ENCODE peak calls at places on chromosomes 3 and 15, in eight cellular contexts. One of them, this sample, is unnamed.
A peak's percentile ranks its signal among the peaks of the same experiment; 100 is the strongest.

GRCh38 chr3:10466186-10466585 is 39.2 kb downstream of the ATP2B2 start:
- DNase-seq in vagina: no peak
- DNase-seq in Daoy: no peak
- DNase-seq in AG09319: no peak
- DNase-seq in NCI-H1092: no peak
- DNase-seq in HEK293T: no peak
- DNase-seq in T47D: no peak
- DNase-seq in mesothelial cell of epicardium: no peak
- DNase-seq in this sample: no peak

GRCh38 chr3:141840737-141841544 is 35.5 kb upstream of the ATP1B3 start:
- DNase-seq in vagina: no peak
- DNase-seq in Daoy: peak; percentile 72
- DNase-seq in AG09319: no peak
- DNase-seq in NCI-H1092: no peak
- DNase-seq in HEK293T: no peak
- DNase-seq in T47D: no peak
- DNase-seq in mesothelial cell of epicardium: no peak
- DNase-seq in this sample: no peak

GRCh38 chr3:50502584-50503423 is 630 bp downstream of the CACNA2D2 start:
- DNase-seq in vagina: no peak
- DNase-seq in Daoy: no peak
- DNase-seq in AG09319: no peak
- DNase-seq in NCI-H1092: no peak
- DNase-seq in HEK293T: peak; percentile 49
- DNase-seq in T47D: no peak
- DNase-seq in mesothelial cell of epicardium: no peak
- DNase-seq in this sample: no peak

GRCh38 chr3:141401584-141402475 is 33.5 kb downstream of the ZBTB38 start:
- DNase-seq in vagina: no peak
- DNase-seq in Daoy: peak; percentile 56
- DNase-seq in AG09319: no peak
- DNase-seq in NCI-H1092: no peak
- DNase-seq in HEK293T: peak; percentile 58
- DNase-seq in T47D: peak; percentile 55
- DNase-seq in mesothelial cell of epicardium: no peak
- DNase-seq in this sample: peak; percentile 42

GRCh38 chr3:154795582-154795981 is 284.5 kb upstream of the MME start:
- DNase-seq in vagina: no peak
- DNase-seq in Daoy: no peak
- DNase-seq in AG09319: no peak
- DNase-seq in NCI-H1092: no peak
- DNase-seq in HEK293T: no peak
- DNase-seq in T47D: no peak
- DNase-seq in mesothelial cell of epicardium: no peak
- DNase-seq in this sample: no peak

GRCh38 chr15:74402873-74403589 is 30.7 kb downstream of the SEMA7A start:
- DNase-seq in vagina: no peak
- DNase-seq in Daoy: no peak
- DNase-seq in AG09319: no peak
- DNase-seq in NCI-H1092: no peak
- DNase-seq in HEK293T: no peak
- DNase-seq in T47D: no peak
- DNase-seq in mesothelial cell of epicardium: no peak
- DNase-seq in this sample: peak; percentile 51

GRCh38 chr3:179324270-179324754 is 1.5 kb downstream of the ZNF639 start:
- DNase-seq in vagina: no peak
- DNase-seq in Daoy: peak; percentile 15
- DNase-seq in AG09319: no peak
- DNase-seq in NCI-H1092: no peak
- DNase-seq in HEK293T: no peak
- DNase-seq in T47D: peak; percentile 29
- DNase-seq in mesothelial cell of epicardium: no peak
- DNase-seq in this sample: no peak

GRCh38 chr3:73086071-73086494 is 24.6 kb downstream of the EBLN2 start:
- DNase-seq in vagina: no peak
- DNase-seq in Daoy: peak; percentile 27
- DNase-seq in AG09319: no peak
- DNase-seq in NCI-H1092: no peak
- DNase-seq in HEK293T: peak; percentile 51
- DNase-seq in T47D: peak; percentile 47
- DNase-seq in mesothelial cell of epicardium: no peak
- DNase-seq in this sample: peak; percentile 14

GRCh38 chr15:70447927-70448698 is 315.2 kb downstream of the UACA start:
- DNase-seq in vagina: no peak
- DNase-seq in Daoy: no peak
- DNase-seq in AG09319: no peak
- DNase-seq in NCI-H1092: no peak
- DNase-seq in HEK293T: no peak
- DNase-seq in T47D: no peak
- DNase-seq in mesothelial cell of epicardium: peak; percentile 49
- DNase-seq in this sample: no peak

GRCh38 chr3:133283958-133284807 is 115.7 kb upstream of the BFSP2 start:
- DNase-seq in vagina: no peak
- DNase-seq in Daoy: no peak
- DNase-seq in AG09319: no peak
- DNase-seq in NCI-H1092: no peak
- DNase-seq in HEK293T: no peak
- DNase-seq in T47D: peak; percentile 9
- DNase-seq in mesothelial cell of epicardium: no peak
- DNase-seq in this sample: no peak

GRCh38 chr15:38253448-38253847 is 812 bp downstream of the SPRED1 start:
- DNase-seq in vagina: no peak
- DNase-seq in Daoy: peak; percentile 65
- DNase-seq in AG09319: no peak
- DNase-seq in NCI-H1092: no peak
- DNase-seq in HEK293T: no peak
- DNase-seq in T47D: peak; percentile 16
- DNase-seq in mesothelial cell of epicardium: no peak
- DNase-seq in this sample: no peak

GRCh38 chr3:134342269-134342668 is 32.0 kb downstream of the AMOTL2 start:
- DNase-seq in vagina: no peak
- DNase-seq in Daoy: no peak
- DNase-seq in AG09319: no peak
- DNase-seq in NCI-H1092: no peak
- DNase-seq in HEK293T: no peak
- DNase-seq in T47D: no peak
- DNase-seq in mesothelial cell of epicardium: no peak
- DNase-seq in this sample: no peak

GRCh38 chr3:106824856-106825255 is 552.4 kb upstream of the CCDC54 start:
- DNase-seq in vagina: no peak
- DNase-seq in Daoy: peak; percentile 52
- DNase-seq in AG09319: no peak
- DNase-seq in NCI-H1092: no peak
- DNase-seq in HEK293T: peak; percentile 12
- DNase-seq in T47D: peak; percentile 70
- DNase-seq in mesothelial cell of epicardium: no peak
- DNase-seq in this sample: no peak

GRCh38 chr3:66110840-66111239 is 72.1 kb upstream of the MAGI1 start:
- DNase-seq in vagina: no peak
- DNase-seq in Daoy: peak; percentile 17
- DNase-seq in AG09319: no peak
- DNase-seq in NCI-H1092: no peak
- DNase-seq in HEK293T: no peak
- DNase-seq in T47D: peak; percentile 3
- DNase-seq in mesothelial cell of epicardium: no peak
- DNase-seq in this sample: no peak

This sample was measured in activated CD8-positive, alpha-beta memory T cell treated with anti-CD3 and anti-CD28 coated beads for 1 hour.